ENCODE peak calls at places on chromosomes 1 and 21, in six cellular contexts. S is K562, V is SK-N-SH, T is GM12892, I is HepG2, M is GM12878. B is an unnamed sample.

GRCh38 chr1:20070357-20070756 is 363 bp downstream of the PLA2G5 start:
- DNase-seq in S (no peak), V (no peak), T (no peak), I (no peak), M (no peak), B (no peak)

GRCh38 chr1:54543729-54544496 is 4.1 kb upstream of the ACOT11 start:
- DNase-seq in S (no peak), V (peak), T (no peak), I (no peak), M (no peak), B (no peak)

GRCh38 chr1:153572569-153573015 is 6.9 kb upstream of the S100A2 start:
- DNase-seq in S (no peak), V (peak), T (no peak), I (peak), M (peak), B (peak)

GRCh38 chr1:3186526-3186921 is 117.5 kb downstream of the PRDM16 start:
- DNase-seq in S (peak), V (no peak), T (no peak), I (no peak), M (no peak), B (no peak)

GRCh38 chr1:75423616-75424015 is 187.3 kb downstream of the SLC44A5 start:
- DNase-seq in S (peak), V (peak), T (no peak), I (peak), M (no peak), B (no peak)

GRCh38 chr1:36034692-36035091 is 49.2 kb upstream of the TEKT2 start:
- DNase-seq in S (no peak), V (no peak), T (no peak), I (no peak), M (no peak), B (no peak)

GRCh38 chr1:167658574-167659328 is 28.7 kb downstream of the RCSD1 start:
- DNase-seq in S (no peak), V (no peak), T (no peak), I (no peak), M (no peak), B (no peak)

GRCh38 chr1:245298781-245299180 is 144.0 kb downstream of the KIF26B start:
- DNase-seq in S (no peak), V (peak), T (no peak), I (no peak), M (no peak), B (no peak)

GRCh38 chr1:72056516-72056915 is 225.8 kb downstream of the NEGR1 start:
- DNase-seq in S (no peak), V (no peak), T (no peak), I (no peak), M (no peak), B (no peak)

GRCh38 chr1:192706936-192707335 is 71.0 kb downstream of the RGS13 start:
- DNase-seq in S (no peak), V (no peak), T (no peak), I (no peak), M (no peak), B (no peak)

GRCh38 chr21:45317401-45318145 is 29.9 kb upstream of the POFUT2 start:
- DNase-seq in S (no peak), V (no peak), T (no peak), I (peak), M (no peak), B (no peak)

GRCh38 chr1:41880261-41880660 is 38.5 kb downstream of the HIVEP3 start:
- DNase-seq in S (no peak), V (no peak), T (no peak), I (no peak), M (no peak), B (no peak)

GRCh38 chr1:236168716-236169429 is 26.5 kb downstream of the GPR137B start:
- DNase-seq in S (no peak), V (no peak), T (no peak), I (peak), M (no peak), B (no peak)

GRCh38 chr1:222276062-222276461 is 271.8 kb downstream of the HHIPL2 start:
- DNase-seq in S (no peak), V (peak), T (no peak), I (no peak), M (no peak), B (no peak)

GRCh38 chr1:12617901-12618660 is at the start of gene DHRS3:
- DNase-seq in S (peak), V (peak), T (no peak), I (peak), M (no peak), B (peak)

GRCh38 chr1:66288048-66288447 is 245.9 kb upstream of the SGIP1 start:
- DNase-seq in S (no peak), V (no peak), T (no peak), I (no peak), M (no peak), B (no peak)

GRCh38 chr1:93629101-93630059 is 52.3 kb downstream of the BCAR3 start:
- DNase-seq in S (peak), V (peak), T (no peak), I (peak), M (peak), B (peak)

GRCh38 chr1:41935226-41935625 is 16.5 kb upstream of the HIVEP3 start:
- DNase-seq in S (no peak), V (no peak), T (no peak), I (no peak), M (no peak), B (no peak)

GRCh38 chr1:185479781-185480180 is 162.7 kb upstream of the IVNS1ABP start:
- DNase-seq in S (no peak), V (no peak), T (no peak), I (no peak), M (no peak), B (no peak)

GRCh38 chr1:17909634-17910033 is 154.5 kb downstream of the ACTL8 start:
- DNase-seq in S (peak), V (no peak), T (no peak), I (no peak), M (no peak), B (no peak)

GRCh38 chr21:26148071-26148470 is 22.5 kb downstream of the APP start:
- DNase-seq in S (no peak), V (no peak), T (no peak), I (no peak), M (no peak), B (no peak)

GRCh38 chr1:71428029-71428428 is 347.2 kb upstream of the ZRANB2 start:
- DNase-seq in S (no peak), V (no peak), T (no peak), I (no peak), M (no peak), B (no peak)

GRCh38 chr1:36344395-36344680 is 20.9 kb upstream of the EVA1B start:
- DNase-seq in S (no peak), V (no peak), T (no peak), I (no peak), M (no peak), B (no peak)

GRCh38 chr1:167722870-167723251 is 1.1 kb downstream of the MPZL1 start:
- DNase-seq in S (no peak), V (no peak), T (no peak), I (no peak), M (no peak), B (no peak)

GRCh38 chr1:156439036-156439435 is 61.5 kb downstream of the MEF2D start:
- DNase-seq in S (peak), V (no peak), T (no peak), I (no peak), M (no peak), B (no peak)

GRCh38 chr1:119617751-119618691 is 30.0 kb downstream of the ZNF697 start:
- DNase-seq in S (no peak), V (no peak), T (no peak), I (peak), M (no peak), B (no peak)

GRCh38 chr1:77639557-77640069 is 42.8 kb downstream of the ZZZ3 start:
- DNase-seq in S (no peak), V (no peak), T (no peak), I (no peak), M (no peak), B (no peak)

GRCh38 chr1:55204997-55205396 is 10.2 kb downstream of the USP24 start:
- DNase-seq in S (peak), V (no peak), T (no peak), I (peak), M (no peak), B (no peak)

GRCh38 chr21:24375201-24375600 is 1232.1 kb downstream of the MRPL39 start:
- DNase-seq in S (no peak), V (no peak), T (no peak), I (no peak), M (no peak), B (no peak)

GRCh38 chr1:17565551-17565971 is 26.1 kb downstream of the ARHGEF10L start:
- DNase-seq in S (no peak), V (no peak), T (no peak), I (no peak), M (no peak), B (no peak)

GRCh38 chr1:6113745-6114144 is 66.4 kb downstream of the CHD5 start:
- DNase-seq in S (no peak), V (no peak), T (no peak), I (no peak), M (no peak), B (no peak)

GRCh38 chr1:147723691-147724323 is 36.6 kb downstream of the GJA5 start:
- DNase-seq in S (peak), V (peak), T (no peak), I (peak), M (no peak), B (no peak)

GRCh38 chr1:111515291-111516007 is 12.0 kb upstream of the ADORA3 start:
- DNase-seq in S (no peak), V (peak), T (no peak), I (no peak), M (no peak), B (no peak)

GRCh38 chr1:230867119-230867902 is 1.0 kb downstream of the C1orf198 start:
- DNase-seq in S (no peak), V (no peak), T (no peak), I (no peak), M (no peak), B (no peak)

GRCh38 chr1:20093940-20094391 is 24.0 kb downstream of the PLA2G5 start:
- DNase-seq in S (no peak), V (no peak), T (no peak), I (no peak), M (no peak), B (no peak)

DNA sequence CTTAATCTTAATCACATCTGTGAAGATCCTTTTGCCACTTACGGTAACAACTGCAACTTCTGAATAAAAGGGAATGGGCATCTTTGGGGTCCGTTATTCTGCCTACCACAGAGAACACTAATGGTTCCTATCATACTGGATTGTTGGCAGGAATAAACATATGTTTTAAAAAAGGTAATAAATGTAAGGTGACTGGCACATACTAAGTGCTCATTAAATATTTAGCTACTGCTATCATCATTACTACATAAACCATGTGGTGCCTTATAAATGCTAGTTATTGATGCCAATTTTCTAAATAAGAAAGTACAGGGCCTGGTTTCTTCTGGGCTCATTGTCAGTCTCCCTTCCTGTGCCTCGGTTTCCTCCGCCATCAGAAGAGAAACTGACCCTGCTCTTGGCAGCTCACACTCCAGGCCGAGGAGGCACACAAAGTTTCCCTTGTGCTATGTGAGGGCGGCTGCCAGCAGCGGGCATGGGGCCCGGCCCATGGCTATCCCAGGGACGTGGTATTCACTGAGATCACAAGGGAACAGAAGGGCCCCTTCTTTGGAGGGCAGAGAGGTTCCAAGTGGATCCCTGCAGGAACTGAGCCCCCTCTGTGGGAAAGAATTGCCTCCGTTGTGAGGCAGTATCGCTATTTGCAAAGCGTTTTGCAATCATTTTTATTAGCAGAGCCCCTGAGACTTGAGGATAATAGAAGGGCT is 26.2 kb downstream of the NAV1 start:
- DNase-seq in S (no peak), V (no peak), T (no peak), I (no peak), M (no peak), B (no peak)
- TF ChIP-seq POLR2AphosphoS5 in S (no peak), V (no peak), T (no peak), I (no peak), M (no peak), B (no peak)

DNA sequence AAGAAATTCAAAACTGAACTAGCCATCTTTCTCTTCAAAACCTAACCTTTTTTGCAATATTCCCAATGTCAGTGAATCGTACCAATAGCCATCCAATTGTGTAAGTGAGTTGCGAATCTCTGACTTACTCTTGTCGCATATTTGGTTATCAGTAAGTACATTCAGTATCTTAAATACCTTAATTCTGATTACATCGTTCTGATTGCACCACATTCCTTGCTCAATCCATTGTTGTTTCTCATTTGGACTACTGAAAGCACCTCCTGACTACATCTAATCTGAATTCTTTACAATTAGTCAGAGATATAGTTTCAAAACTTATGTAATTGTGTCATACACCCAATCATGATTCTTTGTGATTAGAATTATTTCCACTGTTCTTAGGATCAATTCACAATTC is 16.8 kb upstream of the BRINP3 start:
- DNase-seq in S (no peak), V (no peak), T (no peak), I (no peak), M (no peak), B (no peak)
- TF ChIP-seq TAF1 in S (no peak), V (no peak), T (no peak), I (no peak), M (no peak), B (no peak)

GRCh38 chr1:160157174-160157573 is 5.8 kb downstream of the ATP1A4 start:
- DNase-seq in S (no peak), V (no peak), T (no peak), I (no peak), M (no peak), B (no peak)
- TF ChIP-seq POLR2AphosphoS5 in S (no peak), V (no peak), T (no peak), I (no peak), M (no peak), B (no peak)

GRCh38 chr1:145828368-145829016 is 4.5 kb downstream of the POLR3C start:
- DNase-seq in S (no peak), V (no peak), T (no peak), I (no peak), M (no peak), B (no peak)
- TF ChIP-seq TAF1 in S (no peak), V (no peak), T (no peak), I (no peak), M (no peak), B (no peak)

GRCh38 chr21:28922368-28922767 is 70.3 kb downstream of the LTN1 start:
- DNase-seq in S (no peak), V (no peak), T (no peak), I (no peak), M (no peak), B (no peak)
- TF ChIP-seq POLR2AphosphoS5 in S (no peak), V (no peak), T (no peak), I (no peak), M (no peak), B (no peak)

DNA sequence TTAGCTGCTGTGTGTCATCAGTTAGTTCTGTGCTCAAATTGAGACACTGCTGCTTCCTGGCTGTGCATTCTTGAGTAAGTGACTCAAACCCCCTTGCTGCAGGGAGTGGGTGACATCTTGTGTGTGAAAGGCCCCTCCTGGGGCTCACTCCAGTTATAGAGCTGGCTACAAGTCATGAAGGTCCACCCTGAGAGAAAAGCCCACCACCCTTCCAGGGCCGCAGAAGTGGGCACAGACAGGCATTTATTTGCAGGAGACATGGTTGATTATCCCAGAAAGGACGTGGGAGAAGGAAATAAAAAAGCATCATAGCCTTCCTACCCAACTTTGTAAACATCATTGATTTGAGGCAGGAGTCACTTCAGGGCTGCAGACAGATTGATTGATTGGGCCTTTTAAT is 550.6 kb downstream of the MATN1 start:
- DNase-seq in S (no peak), V (no peak), T (no peak), I (no peak), M (no peak), B (no peak)
- TF ChIP-seq TAF1 in S (no peak), V (no peak), T (no peak), I (no peak), M (no peak), B (no peak)